ENCODE peak calls at places on chromosomes 16 and 17, in six cellular contexts. E is HCEC 1CT; T is activated CD4-positive, CD25-positive, alpha-beta regulatory T cell; O is WERI-Rb-1; M is H9; C is aorta. P is an unnamed sample.

GRCh38 chr17:79955167-79955549 is 80.5 kb downstream of the TBC1D16 start:
- DNase-seq in E (no peak), T (no peak), C (peak), M (no peak), O (peak), P (no peak)

GRCh38 chr17:44557653-44558285 is 485 bp downstream of the FZD2 start:
- DNase-seq in M (peak), E (peak), C (peak), T (no peak), O (peak), P (no peak)

GRCh38 chr17:78780852-78781338 is 1.2 kb downstream of the CYTH1 start:
- DNase-seq in O (no peak), T (no peak), C (peak), M (no peak), E (no peak), P (no peak)

GRCh38 chr17:7538891-7539290 is 10.0 kb upstream of the TNFSF12 start:
- DNase-seq in E (no peak), T (no peak), C (no peak), O (no peak), M (no peak), P (no peak)

GRCh38 chr17:61285483-61286320 is 113.9 kb upstream of the TBX2 start:
- DNase-seq in T (no peak), E (peak), O (no peak), C (no peak), M (peak), P (no peak)

GRCh38 chr16:29808219-29808900 is 2.0 kb downstream of the MAZ start:
- DNase-seq in T (no peak), E (no peak), M (no peak), C (no peak), O (peak), P (no peak)

GRCh38 chr16:27724491-27724878 is 174.5 kb downstream of the KATNIP start:
- DNase-seq in M (no peak), O (no peak), E (no peak), T (no peak), C (peak), P (peak)

GRCh38 chr17:6711681-6712057 is 1.5 kb downstream of the SLC13A5 start:
- DNase-seq in C (no peak), T (no peak), O (no peak), E (no peak), M (no peak), P (no peak)

GRCh38 chr17:29124135-29124930 is 55.9 kb downstream of the MYO18A start:
- DNase-seq in C (no peak), E (peak), M (peak), T (no peak), O (peak), P (peak)

GRCh38 chr16:50360033-50360778 is 8.6 kb downstream of the BRD7 start:
- DNase-seq in C (peak), O (no peak), M (no peak), E (no peak), T (no peak), P (no peak)

GRCh38 chr17:34706029-34706428 is 126.6 kb downstream of the TMEM132E start:
- DNase-seq in C (no peak), O (no peak), T (no peak), E (no peak), M (peak), P (no peak)

GRCh38 chr17:34637548-34638525 is 58.5 kb downstream of the TMEM132E start:
- DNase-seq in O (peak), T (peak), E (peak), M (peak), C (peak), P (peak)

GRCh38 chr17:38320482-38320881 is 23.3 kb downstream of the GPR179 start:
- DNase-seq in T (no peak), C (no peak), O (no peak), E (no peak), M (no peak), P (no peak)

GRCh38 chr16:51834131-51834530 is 683.1 kb upstream of the SALL1 start:
- DNase-seq in T (no peak), O (no peak), E (peak), M (no peak), C (no peak), P (no peak)

GRCh38 chr16:59192551-59193199 is 458.6 kb upstream of the GOT2 start:
- DNase-seq in T (no peak), O (peak), C (no peak), E (no peak), M (peak), P (peak)

GRCh38 chr17:31535581-31535981 is 144.1 kb downstream of the RAB11FIP4 start:
- DNase-seq in E (no peak), C (no peak), M (peak), O (no peak), T (no peak), P (no peak)

P was measured in head of caudate nucleus.